ENCODE peak calls at places on chromosomes 5 and 9, in six cellular contexts. E is sigmoid colon; G is GM04504; A is aorta; F is CD8-positive, alpha-beta T cell; J is stimulated activated CD4-positive, alpha-beta T cell treated with anti-CD3 and anti-CD28 coated beads, Interleukin-15, amount 100 ng/mL, for 1 hour. I is an unnamed sample.

GRCh38 chr9:91930475-91930874 is 19.6 kb downstream of the ROR2 start:
- DNase-seq in E (no peak), G (no peak), F (no peak), A (no peak), J (no peak), I (no peak)

GRCh38 chr9:129650680-129651235 is 8.8 kb upstream of the ASB6 start:
- DNase-seq in F (no peak), G (no peak), J (no peak), E (no peak), A (no peak), I (no peak)

GRCh38 chr9:34513567-34514214 is 9.1 kb downstream of the ENHO start:
- DNase-seq in G (no peak), E (peak), J (no peak), F (no peak), A (no peak), I (no peak)

GRCh38 chr5:14912206-14912605 is 40.6 kb upstream of the ANKH start:
- DNase-seq in F (no peak), E (no peak), G (no peak), A (no peak), J (no peak), I (no peak)

GRCh38 chr5:143521891-143522290 is 118.4 kb upstream of the NR3C1 start:
- DNase-seq in E (no peak), G (no peak), F (no peak), J (no peak), A (no peak), I (no peak)

GRCh38 chr5:177982072-177982727 is 13.8 kb downstream of the PROP1 start:
- DNase-seq in G (no peak), A (no peak), F (no peak), J (no peak), E (no peak), I (no peak)

GRCh38 chr9:134481762-134482161 is 155.5 kb downstream of the RXRA start:
- DNase-seq in G (no peak), F (no peak), J (no peak), A (no peak), E (no peak), I (peak)

GRCh38 chr5:180127682-180128670 is 56.4 kb upstream of the RNF130 start:
- DNase-seq in A (no peak), J (no peak), G (no peak), E (no peak), F (no peak), I (peak)

GRCh38 chr9:91483189-91483691 is 59.6 kb upstream of the NFIL3 start:
- DNase-seq in J (no peak), G (peak), A (peak), F (no peak), E (no peak), I (no peak)

GRCh38 chr9:16509946-16510504 is 360.4 kb downstream of the BNC2 start:
- DNase-seq in G (no peak), A (no peak), F (no peak), E (no peak), J (no peak), I (no peak)

GRCh38 chr9:9912459-9912858 is 700.3 kb downstream of the PTPRD start:
- DNase-seq in G (no peak), J (no peak), A (no peak), F (no peak), E (no peak), I (no peak)

GRCh38 chr5:39755986-39756385 is 331.2 kb upstream of the DAB2 start:
- DNase-seq in F (no peak), A (no peak), J (no peak), G (peak), E (no peak), I (no peak)

GRCh38 chr9:88173378-88173999 is 35.2 kb upstream of the SPATA31C2 start:
- DNase-seq in A (peak), F (peak), G (peak), E (no peak), J (peak), I (no peak)

GRCh38 chr5:179267671-179268071 is 77.6 kb downstream of the ADAMTS2 start:
- DNase-seq in G (no peak), A (peak), F (no peak), J (no peak), E (peak), I (no peak)

GRCh38 chr9:35604578-35605335 is at the start of gene TESK1:
- DNase-seq in F (peak), J (peak), A (peak), G (no peak), E (peak), I (peak)

GRCh38 chr9:12776775-12777055 is 1.9 kb downstream of the LURAP1L start:
- DNase-seq in G (no peak), A (no peak), J (no peak), E (no peak), F (no peak), I (no peak)

GRCh38 chr5:36619012-36619635 is 12.7 kb downstream of the SLC1A3 start:
- DNase-seq in A (no peak), F (no peak), G (no peak), E (no peak), J (no peak), I (no peak)

GRCh38 chr9:108282872-108283271 is 572.9 kb downstream of the ACTL7B start:
- DNase-seq in E (no peak), J (no peak), A (no peak), G (no peak), F (no peak), I (no peak)

GRCh38 chr5:55601209-55601618 is 66.5 kb upstream of the PLPP1 start:
- DNase-seq in E (peak), J (no peak), G (peak), F (no peak), A (peak), I (peak)

GRCh38 chr9:120668399-120668798 is 45.9 kb downstream of the MEGF9 start:
- DNase-seq in A (no peak), J (no peak), G (no peak), F (no peak), E (no peak), I (no peak)

GRCh38 chr9:82560457-82560904 is 502.5 kb downstream of the RASEF start:
- DNase-seq in A (no peak), G (no peak), J (no peak), F (no peak), E (no peak), I (no peak)